ENCODE peak calls at places on chromosomes 16 and 17, in six cellular contexts. R is Panc1; P is cardiac muscle cell; X is heart left ventricle; F is CD8-positive, alpha-beta memory T cell; H is Karpas-422. N is an unnamed sample. For H3K4me1 and H3K9me3, the result is how much of the 10 kb centered on the place peaks cover.

GRCh38 chr17:80279895-80280294 is 19.2 kb downstream of the RNF213 start:
- DNase-seq in X (peak), R (no peak), F (no peak), H (no peak), P (no peak), N (no peak)

GRCh38 chr16:13938480-13938879 is 18.5 kb downstream of the ERCC4 start:
- DNase-seq in H (no peak), F (no peak), X (no peak), R (no peak), P (no peak), N (no peak)

GRCh38 chr16:11208916-11209665 is 46.9 kb downstream of the SOCS1 start:
- DNase-seq in X (no peak), F (no peak), P (no peak), R (no peak), H (no peak), N (no peak)

GRCh38 chr17:12180644-12181261 is 160.1 kb downstream of the MAP2K4 start:
- DNase-seq in H (peak), P (peak), F (no peak), X (no peak), R (peak), N (no peak)

GRCh38 chr16:11326084-11326736 is 19.0 kb upstream of the RMI2 start:
- DNase-seq in P (no peak), H (no peak), X (no peak), R (no peak), F (no peak), N (no peak)

GRCh38 chr16:1338119-1338730 is 4.8 kb downstream of the BAIAP3 start:
- DNase-seq in F (no peak), H (peak), R (no peak), X (no peak), P (peak), N (peak)

GRCh38 chr17:50557265-50558029 is 3.1 kb upstream of the CACNA1G start:
- DNase-seq in R (no peak), F (no peak), X (no peak), H (no peak), P (no peak), N (no peak)

GRCh38 chr17:31811021-31811565 is 48.0 kb downstream of the COPRS start:
- DNase-seq in P (no peak), X (no peak), R (no peak), F (no peak), H (no peak), N (no peak)

GRCh38 chr17:13230908-13231307 is 213.1 kb upstream of the ELAC2 start:
- DNase-seq in F (no peak), R (no peak), X (no peak), P (no peak), H (no peak), N (no peak)

GRCh38 chr16:88940196-88941050 is 36.6 kb downstream of the CBFA2T3 start:
- DNase-seq in F (no peak), R (no peak), P (peak), H (no peak), X (no peak), N (no peak)

GRCh38 chr17:29131814-29132682 is 48.1 kb downstream of the MYO18A start:
- DNase-seq in H (no peak), P (no peak), X (no peak), F (no peak), R (no peak), N (no peak)

GRCh38 chr17:3026125-3026855 is 37.1 kb downstream of the OR1D5 start:
- DNase-seq in R (no peak), P (no peak), H (no peak), F (no peak), X (no peak), N (no peak)

GRCh38 chr16:24764916-24765315 is 35.5 kb downstream of the TNRC6A start:
- DNase-seq in P (no peak), F (no peak), R (no peak), H (no peak), X (no peak), N (no peak)

GRCh38 chr16:13902677-13903076 is 17.3 kb upstream of the ERCC4 start:
- DNase-seq in R (no peak), F (no peak), P (no peak), H (no peak), X (no peak), N (no peak)

GRCh38 chr17:66676421-66676820 is 158.5 kb upstream of the CACNG5 start:
- DNase-seq in P (no peak), F (no peak), R (no peak), X (no peak), H (no peak), N (no peak)

GRCh38 chr17:21388066-21388465 is 11.9 kb downstream of the KCNJ12 start:
- DNase-seq in H (no peak), X (peak), F (no peak), R (no peak), P (no peak), N (no peak)

GRCh38 chr16:6031567-6031966 is 934.0 kb upstream of the EEF2KMT start:
- DNase-seq in H (no peak), P (no peak), R (no peak), X (no peak), F (no peak), N (no peak)

GRCh38 chr16:87017388-87018012 is 299.7 kb downstream of the C16orf95 start:
- DNase-seq in F (no peak), R (peak), X (no peak), H (no peak), P (no peak), N (no peak)

GRCh38 chr17:30716461-30717289 is 107.8 kb downstream of the CRLF3 start:
- DNase-seq in H (peak), F (no peak), P (no peak), X (no peak), R (no peak), N (no peak)

GRCh38 chr16:25192096-25192495 is 24.7 kb upstream of the AQP8 start:
- DNase-seq in R (peak), F (no peak), H (no peak), X (no peak), P (no peak), N (no peak)

GRCh38 chr17:16419929-16420271 is 4.5 kb downstream of the TRPV2 start:
- DNase-seq in H (no peak), X (no peak), F (peak), P (no peak), R (no peak), N (peak)

GRCh38 chr17:30565073-30565935 is 88.1 kb downstream of the GOSR1 start:
- DNase-seq in P (no peak), F (no peak), H (no peak), R (no peak), X (no peak), N (no peak)

GRCh38 chr17:26792486-26792885 is 501.4 kb upstream of the WSB1 start:
- DNase-seq in F (no peak), H (no peak), P (no peak), R (peak), X (no peak), N (no peak)

GRCh38 chr17:63840591-63841349 is 1.7 kb downstream of the SMARCD2 start:
- DNase-seq in R (no peak), P (no peak), X (no peak), H (no peak), F (no peak), N (no peak)

GRCh38 chr16:11405331-11406176 is 60.3 kb downstream of the RMI2 start:
- DNase-seq in X (no peak), P (peak), R (peak), F (no peak), H (peak), N (peak)

GRCh38 chr17:44829558-44830358 is at the start of gene GJC1:
- DNase-seq in X (peak), R (no peak), H (no peak), F (no peak), P (peak), N (peak)

GRCh38 chr17:75806822-75807500 is 22.4 kb downstream of the UNK start:
- DNase-seq in X (no peak), H (no peak), P (no peak), F (no peak), R (no peak), N (no peak)

GRCh38 chr17:81388091-81388611 is 7.1 kb upstream of the BAHCC1 start:
- DNase-seq in R (no peak), F (no peak), X (no peak), P (no peak), H (no peak), N (no peak)

GRCh38 chr17:47320879-47321502 is 2.8 kb upstream of the EFCAB13 start:
- DNase-seq in H (no peak), R (no peak), X (no peak), P (no peak), F (no peak), N (no peak)

GRCh38 chr17:47323382-47324223 is at the start of gene EFCAB13:
- DNase-seq in R (peak), X (peak), H (no peak), F (peak), P (peak), N (peak)

GRCh38 chr17:47330548-47330947 is 6.8 kb downstream of the EFCAB13 start:
- DNase-seq in P (no peak), X (no peak), H (no peak), R (no peak), F (no peak), N (no peak)

GRCh38 chr17:47324224-47325020 is 667 bp downstream of the EFCAB13 start:
- DNase-seq in F (peak), R (peak), P (peak), H (peak), X (peak), N (peak)

GRCh38 chr17:47325176-47325575 is 1.4 kb downstream of the EFCAB13 start:
- DNase-seq in H (no peak), P (no peak), X (no peak), F (no peak), R (no peak), N (no peak)
- H3K4me3 ChIP-seq in H (peak), P (no peak), X (no peak), F (no peak), R (peak), N (no peak)

DNA sequence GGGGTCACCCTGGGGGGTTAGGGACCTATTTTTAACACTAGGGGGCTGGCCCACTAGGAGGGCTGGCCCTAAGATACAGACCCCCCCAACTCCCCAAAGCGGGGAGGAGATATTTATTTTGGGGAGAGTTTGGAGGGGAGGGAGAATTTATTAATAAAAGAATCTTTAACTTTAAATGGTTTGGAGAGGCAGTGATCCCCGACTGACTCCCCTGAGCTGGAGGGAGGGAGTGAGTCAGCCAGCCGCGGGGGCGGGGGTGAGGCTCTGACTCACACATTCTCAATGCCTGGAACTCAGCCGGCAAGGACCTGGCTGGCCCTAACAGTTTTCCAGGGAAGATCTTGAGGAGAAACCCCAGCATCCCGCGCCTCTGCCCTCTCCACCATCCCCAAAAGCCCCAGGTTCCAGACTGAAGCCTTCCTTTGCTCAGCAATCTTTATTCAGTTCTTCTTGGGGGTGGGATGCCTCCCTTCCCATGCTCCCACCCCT is 1.5 kb downstream of the HCFC1R1 start:
- DNase-seq in X (peak), F (peak), P (peak), R (peak), H (peak), N (peak)
- H3K4me1 ChIP-seq in X (under half), F (under half), P (under half), R (under half), H (under half), N (half or more)

GRCh38 chr16:35142147-35142808 is 1682.9 kb downstream of the TP53TG3F start:
- DNase-seq in X (no peak), F (no peak), H (no peak), R (no peak), P (no peak), N (no peak)
- H3K9me3 ChIP-seq in X (under half), F (under half), H (under half), R (under half), P (under half), N (under half)

GRCh38 chr16:2963074-2963610 is 933 bp upstream of the KREMEN2 start:
- DNase-seq in R (no peak), F (peak), X (no peak), P (no peak), H (no peak), N (peak)
- H3K4me3 ChIP-seq in R (peak), F (no peak), X (peak), P (peak), H (peak), N (peak)

GRCh38 chr16:20678242-20678641 is 19.2 kb downstream of the ACSM1 start:
- DNase-seq in H (peak), F (no peak), X (no peak), R (no peak), P (no peak), N (no peak)
- H3K4me1 ChIP-seq in H (under half), F (under half), X (under half), R (under half), P (under half), N (under half)

GRCh38 chr16:12658506-12658905 is 145.2 kb downstream of the CPPED1 start:
- DNase-seq in R (no peak), F (no peak), H (no peak), X (no peak), P (no peak), N (no peak)

GRCh38 chr16:12661656-12662172 is 142.0 kb downstream of the CPPED1 start:
- DNase-seq in P (peak), F (no peak), R (no peak), X (peak), H (peak), N (no peak)

GRCh38 chr16:12655530-12655929 is 148.2 kb downstream of the CPPED1 start:
- DNase-seq in P (no peak), R (no peak), H (no peak), F (no peak), X (no peak), N (no peak)

GRCh38 chr16:12664334-12664733 is 139.4 kb downstream of the CPPED1 start:
- DNase-seq in F (no peak), X (no peak), H (no peak), R (no peak), P (no peak), N (no peak)

GRCh38 chr16:12659871-12660270 is 143.8 kb downstream of the CPPED1 start:
- DNase-seq in P (no peak), R (no peak), H (no peak), X (no peak), F (no peak), N (no peak)
- H3K9me3 ChIP-seq in P (under half), R (under half), H (under half), X (under half), F (under half), N (under half)

GRCh38 chr17:77497578-77497934 is 356.8 kb downstream of the SEC14L1 start:
- DNase-seq in F (no peak), H (no peak), X (peak), P (no peak), R (no peak), N (no peak)

GRCh38 chr17:77495575-77495974 is 354.8 kb downstream of the SEC14L1 start:
- DNase-seq in X (peak), H (no peak), R (no peak), F (no peak), P (no peak), N (no peak)

GRCh38 chr17:77494664-77495435 is 354.1 kb downstream of the SEC14L1 start:
- DNase-seq in F (peak), R (peak), X (peak), P (peak), H (peak), N (peak)

GRCh38 chr17:77496831-77497577 is 356.2 kb downstream of the SEC14L1 start:
- DNase-seq in F (no peak), H (no peak), X (peak), R (no peak), P (no peak), N (no peak)

GRCh38 chr17:77496401-77496801 is 355.6 kb downstream of the SEC14L1 start:
- DNase-seq in R (no peak), H (no peak), X (no peak), P (no peak), F (no peak), N (peak)
- H3K4me3 ChIP-seq in R (no peak), H (no peak), X (no peak), P (no peak), F (no peak), N (no peak)

DNA sequence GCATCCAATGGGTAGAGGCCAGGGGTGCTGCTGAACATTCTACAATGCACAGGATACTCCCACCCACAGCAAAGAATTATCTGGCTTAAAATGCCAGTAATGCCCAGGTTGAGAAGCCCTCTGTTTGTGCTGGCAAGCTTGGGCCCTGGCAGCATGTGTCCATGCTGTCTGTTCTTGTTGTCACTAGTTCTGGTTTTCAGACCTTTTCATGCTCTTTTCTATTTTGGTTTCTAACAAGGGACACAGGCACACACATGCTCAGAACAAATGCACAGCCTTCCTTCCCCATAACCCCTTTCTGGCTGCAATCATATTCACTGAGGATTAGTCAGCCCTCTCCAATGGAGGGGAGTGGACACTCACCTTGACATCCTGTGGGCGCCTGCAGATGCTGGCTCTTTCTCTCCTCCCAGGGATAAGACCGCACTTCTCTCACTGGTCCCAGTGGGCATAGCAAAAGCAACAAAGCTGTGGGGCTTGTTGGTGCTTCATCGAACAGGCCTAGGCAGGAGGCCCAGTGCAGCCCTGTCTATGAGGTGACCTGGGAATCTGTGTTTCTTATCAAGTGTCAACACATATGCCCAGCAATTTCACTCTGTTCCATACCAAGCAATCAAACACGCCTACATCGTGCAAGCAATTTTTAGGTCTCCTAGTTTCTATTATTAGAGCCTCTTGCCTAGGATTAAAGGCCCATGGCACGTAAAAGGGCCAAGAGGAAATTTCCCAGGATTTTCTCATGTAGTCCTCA is 271.1 kb upstream of the CCL2 start:
- DNase-seq in P (peak), R (no peak), F (no peak), X (no peak), H (no peak), N (no peak)
- H3K4me1 ChIP-seq in P (under half), R (under half), F (under half), X (under half), H (under half), N (under half)

N was measured in CD8-positive, alpha-beta T cell.